ENCODE peak calls at places on chromosomes 12 and 14, in four cellular contexts. Y, F, B and M are unnamed samples.

GRCh38 chr12:96687719-96688118 is 198.3 kb downstream of the CFAP54 start:
- DNase-seq in Y (no peak), F (no peak), B (no peak), M (no peak)

GRCh38 chr14:78484002-78484401 is 313.8 kb downstream of the NRXN3 start:
- DNase-seq in Y (no peak), F (no peak), B (no peak), M (no peak)

GRCh38 chr12:103632554-103633216 is 45.6 kb downstream of the STAB2 start:
- DNase-seq in Y (peak; percentile 89), F (peak; percentile 66), B (peak; percentile 31), M (peak; percentile 89)

GRCh38 chr12:111442301-111443045 is 36.8 kb downstream of the SH2B3 start:
- DNase-seq in Y (no peak), F (no peak), B (no peak), M (no peak)

GRCh38 chr12:85155791-85156190 is 119.6 kb downstream of the LRRIQ1 start:
- DNase-seq in Y (no peak), F (peak; percentile 4), B (no peak), M (peak; percentile 9)

GRCh38 chr14:101817511-101818001 is 56.0 kb downstream of the PPP2R5C start:
- DNase-seq in Y (peak; percentile 16), F (no peak), B (no peak), M (no peak)

GRCh38 chr12:104456417-104456949 is at the start of gene CHST11:
- DNase-seq in Y (peak; percentile 94), F (no peak), B (no peak), M (peak; percentile 95)

GRCh38 chr14:103072595-103073366 is 11.2 kb upstream of the LBHD2 start:
- DNase-seq in Y (no peak), F (no peak), B (no peak), M (no peak)

GRCh38 chr12:79033788-79034187 is 169.2 kb downstream of the SYT1 start:
- DNase-seq in Y (no peak), F (no peak), B (no peak), M (no peak)

GRCh38 chr14:97977711-97978261 is 1180.6 kb downstream of the VRK1 start:
- DNase-seq in Y (no peak), F (no peak), B (no peak), M (no peak)

GRCh38 chr12:111766608-111767361 is at the start of gene ALDH2:
- DNase-seq in Y (peak; percentile 99), F (peak; percentile 72), B (no peak), M (peak; percentile 81)

GRCh38 chr12:109861689-109862314 is 18.5 kb downstream of the GLTP start:
- DNase-seq in Y (no peak), F (peak; percentile 60), B (no peak), M (no peak)

GRCh38 chr14:105940534-105941225 is 414.3 kb downstream of the TMEM121 start:
- DNase-seq in Y (no peak), F (no peak), B (no peak), M (no peak)

GRCh38 chr14:29264865-29265264 is 498.3 kb downstream of the FOXG1 start:
- DNase-seq in Y (no peak), F (no peak), B (no peak), M (no peak)

GRCh38 chr12:49917126-49917787 is 13.6 kb upstream of the FAIM2 start:
- DNase-seq in Y (no peak), F (no peak), B (no peak), M (no peak)

GRCh38 chr12:116381744-116382455 is 104.4 kb upstream of the MED13L start:
- DNase-seq in Y (no peak), F (no peak), B (no peak), M (no peak)

GRCh38 chr14:64612021-64612380 is 62.2 kb downstream of the PPP1R36 start:
- DNase-seq in Y (no peak), F (no peak), B (no peak), M (no peak)

GRCh38 chr14:55638665-55639064 is 58.7 kb downstream of the KTN1 start:
- DNase-seq in Y (no peak), F (no peak), B (no peak), M (no peak)

GRCh38 chr12:2641209-2641608 is 153.6 kb upstream of the FKBP4 start:
- DNase-seq in Y (peak; percentile 45), F (no peak), B (no peak), M (peak; percentile 48)

GRCh38 chr12:49867580-49868341 is 24.9 kb upstream of the BCDIN3D start:
- DNase-seq in Y (no peak), F (no peak), B (no peak), M (no peak)

GRCh38 chr14:82655770-82656169 is 1122.1 kb upstream of the SEL1L start:
- DNase-seq in Y (no peak), F (no peak), B (no peak), M (no peak)

GRCh38 chr14:51884086-51884927 is 23.9 kb downstream of the GNG2 start:
- DNase-seq in Y (no peak), F (no peak), B (no peak), M (no peak)

GRCh38 chr14:90453401-90453951 is 56.6 kb downstream of the CALM1 start:
- DNase-seq in Y (no peak), F (no peak), B (no peak), M (no peak)

GRCh38 chr12:121748571-121749265 is 36.2 kb downstream of the TMEM120B start:
- DNase-seq in Y (peak; percentile 85), F (peak; percentile 88), B (no peak), M (peak; percentile 28)

GRCh38 chr14:59918824-59919581 is 941 bp upstream of the LRRC9 start:
- DNase-seq in Y (peak; percentile 16), F (peak; percentile 32), B (no peak), M (peak; percentile 40)

GRCh38 chr14:104037903-104038302 is 47.6 kb upstream of the ASPG start:
- DNase-seq in Y (no peak), F (no peak), B (no peak), M (no peak)

DNA sequence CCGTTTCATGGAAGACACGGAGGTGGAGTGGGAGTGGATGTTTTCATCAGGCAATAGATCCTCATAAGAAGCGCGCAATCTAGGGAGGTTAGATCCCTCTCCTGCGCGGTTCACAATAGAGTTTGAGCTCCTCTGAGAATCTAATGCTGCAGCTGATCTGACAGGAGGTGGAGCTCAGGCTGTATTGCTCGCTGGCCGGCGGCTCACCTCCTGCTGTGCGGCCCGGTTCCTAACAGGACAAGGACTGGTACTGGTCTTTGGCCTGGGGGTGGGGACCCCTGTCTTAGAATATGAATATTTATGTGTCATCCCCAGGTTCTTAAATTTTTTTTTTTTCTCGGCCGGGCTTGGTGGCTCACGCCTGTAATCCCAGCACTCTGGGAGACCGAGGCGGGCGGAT is 36.7 kb downstream of the PRICKLE1 start:
- DNase-seq in Y (no peak), F (no peak), B (no peak), M (no peak)
- TF ChIP-seq FOXK2 in Y (no peak), F (no peak), B (no peak), M (no peak)

GRCh38 chr12:123856681-123857080 is 94.6 kb downstream of the DNAH10 start:
- DNase-seq in Y (no peak), F (no peak), B (no peak), M (no peak)

GRCh38 chr12:123858176-123858575 is 96.1 kb downstream of the DNAH10 start:
- DNase-seq in Y (no peak), F (no peak), B (no peak), M (no peak)

GRCh38 chr12:123860369-123860768 is 98.3 kb downstream of the DNAH10 start:
- DNase-seq in Y (no peak), F (no peak), B (no peak), M (no peak)

GRCh38 chr12:123861392-123861791 is 99.3 kb downstream of the DNAH10 start:
- DNase-seq in Y (no peak), F (no peak), B (no peak), M (no peak)

GRCh38 chr12:123859035-123859434 is 96.9 kb downstream of the DNAH10 start:
- DNase-seq in Y (no peak), F (no peak), B (no peak), M (no peak)
- TF ChIP-seq FOXM1 in Y (no peak), F (no peak), B (no peak), M (no peak)

DNA sequence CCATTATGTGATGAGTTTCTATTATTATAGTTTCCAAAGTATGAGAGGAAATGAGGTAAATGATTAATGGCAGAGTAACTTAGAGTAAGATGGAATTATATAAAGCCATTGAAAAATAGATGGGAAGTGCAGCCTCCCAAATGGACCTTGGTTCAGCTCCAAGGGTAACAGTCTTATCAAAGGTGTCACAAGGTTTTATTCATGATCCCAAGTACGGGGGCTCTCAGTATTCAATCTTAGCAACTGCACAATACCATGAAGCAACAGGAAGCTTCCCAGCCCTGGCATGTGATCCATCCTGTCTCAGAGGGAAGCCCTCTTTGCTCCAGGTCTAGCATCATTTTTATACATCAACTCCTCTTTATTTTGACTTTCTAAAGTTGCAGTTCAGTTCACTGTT is 948.2 kb downstream of the GALC start:
- DNase-seq in Y (no peak), F (no peak), B (no peak), M (no peak)
- TF ChIP-seq FOXK2 in Y (no peak), F (no peak), B (no peak), M (no peak)

GRCh38 chr12:526089-526488 is 66.3 kb downstream of the B4GALNT3 start:
- DNase-seq in Y (no peak), F (no peak), B (no peak), M (no peak)
- TF ChIP-seq FOXM1 in Y (no peak), F (no peak), B (no peak), M (no peak)

DNA sequence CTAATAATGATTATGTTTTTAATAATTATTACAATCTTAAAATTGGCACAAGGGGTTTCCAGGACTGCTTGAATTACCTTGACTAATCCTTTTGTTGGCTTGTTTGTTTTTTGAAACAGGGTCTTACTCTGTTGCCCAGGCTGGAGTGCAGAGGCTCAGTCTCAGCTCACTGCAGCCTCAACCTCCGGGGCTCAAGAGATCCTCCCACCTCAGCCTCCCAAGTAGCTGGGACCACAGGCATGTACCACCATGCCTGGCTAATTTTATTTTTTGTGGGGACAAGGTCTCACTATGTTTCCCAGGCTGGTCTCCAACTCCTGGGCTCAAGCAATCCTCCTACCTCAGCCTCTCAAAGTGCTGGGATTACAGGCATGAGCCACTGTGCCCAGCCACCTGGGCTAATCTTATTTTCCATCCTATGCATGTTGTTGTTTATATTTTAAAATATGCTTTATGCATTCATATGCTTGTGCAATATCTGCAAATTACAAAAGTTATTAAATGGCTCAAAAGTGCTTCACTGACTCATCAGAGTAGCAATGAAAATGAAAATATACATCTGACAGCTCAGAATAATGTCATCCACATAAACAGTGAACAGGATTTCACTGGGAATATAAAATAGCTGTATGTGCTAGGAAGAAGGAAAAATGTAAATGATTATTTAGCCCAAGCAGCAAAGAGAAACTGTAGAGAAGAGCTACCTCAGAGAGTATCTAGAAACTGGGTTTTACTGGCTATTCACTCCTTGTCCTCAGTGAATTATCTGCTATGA is 24.8 kb upstream of the PLEKHG6 start:
- DNase-seq in Y (no peak), F (no peak), B (no peak), M (no peak)
- TF ChIP-seq FOXK2 in Y (no peak), F (no peak), B (no peak), M (no peak)